ENCODE peak calls at places on chromosomes 16 and 17, in ten cellular contexts. W is natural killer cell treated with Interleukin-12 subunit alpha and Interleukin-12 subunit beta and Interleukin-15 and Interleukin-18, amount 100 ng/mL, for 72 hours; L is CD8-positive, alpha-beta T cell; V is activated CD8-positive, alpha-beta memory T cell treated with anti-CD3 and anti-CD28 coated beads for 48 hours; S is AG08395; T is NCI-H1417; A is brain microvascular endothelial cell; C is cardiac muscle cell; P is stimulated activated CD8-positive, alpha-beta memory T cell treated with anti-CD3 and anti-CD28 coated beads, Interleukin-4, amount 100 ng/mL, for 1 hour; H is T follicular helper cell. K is an unnamed sample.

GRCh38 chr17:17523001-17523713 is 27.0 kb upstream of the RASD1 start:
- DNase-seq in W (no peak), L (no peak), V (no peak), S (no peak), T (peak), A (no peak), C (no peak), P (no peak), H (no peak), K (no peak)

GRCh38 chr17:77786740-77787505 is 171.6 kb upstream of the TNRC6C start:
- DNase-seq in W (no peak), L (no peak), V (no peak), S (peak), T (peak), A (no peak), C (no peak), P (no peak), H (no peak), K (no peak)

GRCh38 chr17:17724307-17724921 is 43.2 kb downstream of the RAI1 start:
- DNase-seq in W (no peak), L (no peak), V (no peak), S (peak), T (peak), A (no peak), C (peak), P (no peak), H (no peak), K (no peak)

GRCh38 chr17:78329263-78330059 is 30.4 kb downstream of the SOCS3 start:
- DNase-seq in W (peak), L (no peak), V (no peak), S (peak), T (no peak), A (peak), C (peak), P (no peak), H (no peak), K (no peak)

GRCh38 chr16:68884867-68885266 is 41.5 kb downstream of the TANGO6 start:
- DNase-seq in W (no peak), L (no peak), V (no peak), S (no peak), T (peak), A (no peak), C (no peak), P (no peak), H (no peak), K (no peak)

GRCh38 chr17:47295037-47295873 is 28.5 kb upstream of the EFCAB13 start:
- DNase-seq in W (no peak), L (no peak), V (no peak), S (no peak), T (no peak), A (no peak), C (no peak), P (no peak), H (no peak), K (no peak)

GRCh38 chr16:55285586-55285985 is 38.4 kb upstream of the IRX6 start:
- DNase-seq in W (no peak), L (no peak), V (no peak), S (no peak), T (no peak), A (no peak), C (no peak), P (no peak), H (no peak), K (no peak)

GRCh38 chr17:61556224-61557188 is 34.5 kb downstream of the NACA2 start:
- DNase-seq in W (no peak), L (no peak), V (no peak), S (no peak), T (no peak), A (no peak), C (peak), P (no peak), H (no peak), K (no peak)

GRCh38 chr17:1563786-1564613 is 1.4 kb upstream of the PITPNA start:
- DNase-seq in W (no peak), L (no peak), V (no peak), S (no peak), T (peak), A (no peak), C (no peak), P (no peak), H (no peak), K (no peak)

GRCh38 chr17:19578545-19578944 is 44.9 kb downstream of the SLC47A1 start:
- DNase-seq in W (no peak), L (no peak), V (no peak), S (peak), T (no peak), A (no peak), C (peak), P (no peak), H (no peak), K (no peak)

GRCh38 chr17:41060052-41060604 is at the start of gene KRTAP2-3:
- DNase-seq in W (no peak), L (no peak), V (no peak), S (peak), T (no peak), A (peak), C (peak), P (no peak), H (no peak), K (no peak)

GRCh38 chr17:51668963-51669246 is 408.6 kb downstream of the UTP18 start:
- DNase-seq in W (no peak), L (no peak), V (no peak), S (no peak), T (no peak), A (no peak), C (no peak), P (no peak), H (no peak), K (no peak)

GRCh38 chr16:28110479-28110878 is 47.0 kb upstream of the GSG1L start:
- DNase-seq in W (no peak), L (no peak), V (no peak), S (no peak), T (no peak), A (no peak), C (peak), P (no peak), H (no peak), K (no peak)

GRCh38 chr16:85910073-85910853 is 11.3 kb downstream of the IRF8 start:
- DNase-seq in W (no peak), L (no peak), V (no peak), S (no peak), T (no peak), A (no peak), C (no peak), P (no peak), H (no peak), K (no peak)

GRCh38 chr16:31395647-31396046 is 2.5 kb downstream of the ITGAD start:
- DNase-seq in W (no peak), L (no peak), V (no peak), S (no peak), T (no peak), A (no peak), C (no peak), P (no peak), H (no peak), K (no peak)

GRCh38 chr16:16062023-16062932 is 112.9 kb downstream of the ABCC1 start:
- DNase-seq in W (no peak), L (no peak), V (no peak), S (peak), T (no peak), A (no peak), C (peak), P (no peak), H (no peak), K (no peak)

GRCh38 chr17:17043668-17044226 is 1.5 kb downstream of the MPRIP start:
- DNase-seq in W (no peak), L (no peak), V (no peak), S (peak), T (no peak), A (no peak), C (no peak), P (no peak), H (no peak), K (no peak)

GRCh38 chr17:80615311-80615710 is 70.7 kb downstream of the RPTOR start:
- DNase-seq in W (no peak), L (no peak), V (no peak), S (no peak), T (no peak), A (no peak), C (no peak), P (no peak), H (no peak), K (no peak)

GRCh38 chr16:29790949-29791844 is 646 bp downstream of the KIF22 start:
- DNase-seq in W (no peak), L (no peak), V (no peak), S (no peak), T (peak), A (no peak), C (no peak), P (no peak), H (no peak), K (no peak)

GRCh38 chr16:68146583-68146982 is 61.4 kb downstream of the NFATC3 start:
- DNase-seq in W (no peak), L (no peak), V (no peak), S (peak), T (no peak), A (peak), C (peak), P (no peak), H (no peak), K (no peak)

GRCh38 chr16:68094614-68094934 is 9.4 kb downstream of the NFATC3 start:
- DNase-seq in W (no peak), L (no peak), V (no peak), S (no peak), T (no peak), A (no peak), C (no peak), P (no peak), H (no peak), K (no peak)

GRCh38 chr16:1534021-1535020 is 855 bp downstream of the TMEM204 start:
- DNase-seq in W (no peak), L (no peak), V (no peak), S (no peak), T (no peak), A (no peak), C (no peak), P (no peak), H (no peak), K (no peak)

GRCh38 chr17:63972796-63973195 is at the start of gene SCN4A:
- DNase-seq in W (no peak), L (no peak), V (no peak), S (no peak), T (no peak), A (no peak), C (no peak), P (no peak), H (no peak), K (no peak)

GRCh38 chr17:16150251-16150859 is 65.0 kb downstream of the NCOR1 start:
- DNase-seq in W (no peak), L (no peak), V (no peak), S (no peak), T (no peak), A (peak), C (peak), P (no peak), H (no peak), K (no peak)

GRCh38 chr17:78267257-78268073 is 36.0 kb downstream of the TMEM235 start:
- DNase-seq in W (no peak), L (no peak), V (no peak), S (no peak), T (no peak), A (no peak), C (no peak), P (no peak), H (no peak), K (no peak)

GRCh38 chr17:59830007-59830630 is 62.6 kb downstream of the TUBD1 start:
- DNase-seq in W (no peak), L (no peak), V (no peak), S (no peak), T (no peak), A (peak), C (peak), P (no peak), H (no peak), K (no peak)

GRCh38 chr17:19713462-19713861 is 2.9 kb downstream of the SLC47A2 start:
- DNase-seq in W (no peak), L (no peak), V (no peak), S (no peak), T (no peak), A (no peak), C (no peak), P (no peak), H (no peak), K (no peak)

GRCh38 chr17:28950752-28951427 is 428 bp downstream of the PHF12 start:
- DNase-seq in W (no peak), L (peak), V (no peak), S (no peak), T (no peak), A (no peak), C (no peak), P (peak), H (no peak), K (no peak)

GRCh38 chr16:72388007-72388406 is 216.1 kb upstream of the PMFBP1 start:
- DNase-seq in W (no peak), L (no peak), V (no peak), S (no peak), T (no peak), A (no peak), C (no peak), P (no peak), H (no peak), K (no peak)

K was measured in stimulated activated naive CD4-positive, alpha-beta T cell.